ENCODE peak calls at places on chromosomes 6 and 20, in ten cellular contexts. F is HFFc6, W is lung, U is esophagus muscularis mucosa, T is RWPE1, P is HCT116, A is GM23338, M is lower lobe of right lung, N is nephron progenitor cell, S is foreskin fibroblast. O is an unnamed sample.

GRCh38 chr6:71404145-71404966 is 115.7 kb downstream of the OGFRL1 start:
- DNase-seq in F (peak), W (no peak), U (no peak), T (peak), P (peak), A (peak), M (no peak), N (no peak), S (peak), O (no peak)

GRCh38 chr6:106250997-106251396 is 74.6 kb downstream of the ATG5 start:
- DNase-seq in F (no peak), W (no peak), U (no peak), T (no peak), P (no peak), A (peak), M (peak), N (no peak), S (no peak), O (no peak)

GRCh38 chr6:54633601-54634000 is 213.0 kb upstream of the FAM83B start:
- DNase-seq in F (no peak), W (no peak), U (no peak), T (no peak), P (no peak), A (no peak), M (no peak), N (no peak), S (no peak), O (no peak)

GRCh38 chr6:156310701-156311100 is 466.5 kb upstream of the ARID1B start:
- DNase-seq in F (no peak), W (no peak), U (no peak), T (no peak), P (no peak), A (no peak), M (no peak), N (no peak), S (no peak), O (no peak)

GRCh38 chr6:69390125-69390524 is 406.7 kb downstream of the LMBRD1 start:
- DNase-seq in F (no peak), W (no peak), U (no peak), T (no peak), P (no peak), A (peak), M (no peak), N (no peak), S (no peak), O (no peak)

GRCh38 chr6:113359155-113360140 is 497.7 kb upstream of the MARCKS start:
- DNase-seq in F (peak), W (no peak), U (no peak), T (peak), P (no peak), A (no peak), M (no peak), N (no peak), S (peak), O (no peak)

GRCh38 chr20:18722381-18722780 is 91.2 kb upstream of the SCP2D1 start:
- DNase-seq in F (no peak), W (no peak), U (no peak), T (no peak), P (no peak), A (no peak), M (no peak), N (no peak), S (no peak), O (no peak)

GRCh38 chr20:48783533-48784272 is 44.1 kb downstream of the PREX1 start:
- DNase-seq in F (no peak), W (no peak), U (no peak), T (no peak), P (no peak), A (no peak), M (no peak), N (no peak), S (no peak), O (no peak)

GRCh38 chr6:132414761-132415160 is 13.5 kb upstream of the MOXD1 start:
- DNase-seq in F (no peak), W (no peak), U (no peak), T (no peak), P (no peak), A (no peak), M (no peak), N (no peak), S (peak), O (no peak)

GRCh38 chr6:42960243-42961019 is at the start of gene GNMT:
- DNase-seq in F (no peak), W (peak), U (no peak), T (peak), P (no peak), A (peak), M (peak), N (peak), S (peak), O (no peak)

GRCh38 chr6:83126807-83127206 is 59.3 kb downstream of the DOP1A start:
- DNase-seq in F (no peak), W (no peak), U (no peak), T (no peak), P (no peak), A (peak), M (no peak), N (no peak), S (no peak), O (no peak)

GRCh38 chr20:62122659-62123449 is 579 bp downstream of the LSM14B start:
- DNase-seq in F (no peak), W (peak), U (no peak), T (peak), P (no peak), A (peak), M (no peak), N (peak), S (peak), O (no peak)

GRCh38 chr6:158697798-158698197 is 47.9 kb downstream of the SYTL3 start:
- DNase-seq in F (peak), W (no peak), U (no peak), T (no peak), P (peak), A (no peak), M (no peak), N (no peak), S (no peak), O (no peak)

GRCh38 chr6:35810831-35811698 is 5.9 kb downstream of the LHFPL5 start:
- DNase-seq in F (peak), W (no peak), U (no peak), T (peak), P (peak), A (no peak), M (no peak), N (no peak), S (peak), O (peak)

GRCh38 chr6:44333273-44333919 is 9.1 kb upstream of the SPATS1 start:
- DNase-seq in F (no peak), W (no peak), U (no peak), T (no peak), P (no peak), A (no peak), M (no peak), N (no peak), S (no peak), O (no peak)

GRCh38 chr20:46150982-46151381 is 32.9 kb downstream of the CD40 start:
- DNase-seq in F (no peak), W (no peak), U (no peak), T (no peak), P (no peak), A (no peak), M (no peak), N (peak), S (no peak), O (no peak)

GRCh38 chr6:97586344-97586743 is 303.3 kb upstream of the MMS22L start:
- DNase-seq in F (no peak), W (no peak), U (no peak), T (no peak), P (no peak), A (peak), M (no peak), N (no peak), S (no peak), O (peak)

GRCh38 chr20:37392441-37393195 is 46.7 kb downstream of the SRC start:
- DNase-seq in F (no peak), W (no peak), U (no peak), T (no peak), P (no peak), A (peak), M (peak), N (no peak), S (no peak), O (no peak)

GRCh38 chr6:126107475-126108121 is 121.3 kb downstream of the TRMT11 start:
- DNase-seq in F (no peak), W (no peak), U (no peak), T (no peak), P (no peak), A (peak), M (no peak), N (no peak), S (no peak), O (no peak)

GRCh38 chr6:52161689-52162438 is 24.3 kb upstream of the IL17A start:
- DNase-seq in F (no peak), W (no peak), U (no peak), T (no peak), P (no peak), A (no peak), M (no peak), N (no peak), S (no peak), O (no peak)

GRCh38 chr6:30826961-30827342 is 57.4 kb upstream of the DDR1 start:
- DNase-seq in F (no peak), W (no peak), U (no peak), T (peak), P (no peak), A (no peak), M (no peak), N (no peak), S (no peak), O (no peak)

GRCh38 chr20:7770046-7770445 is 170.2 kb downstream of the HAO1 start:
- DNase-seq in F (no peak), W (no peak), U (no peak), T (no peak), P (no peak), A (no peak), M (no peak), N (no peak), S (no peak), O (no peak)

GRCh38 chr6:47286301-47286700 is 23.4 kb downstream of the TNFRSF21 start:
- DNase-seq in F (no peak), W (no peak), U (no peak), T (no peak), P (no peak), A (no peak), M (no peak), N (no peak), S (no peak), O (no peak)

GRCh38 chr6:105077592-105078463 is 102.0 kb downstream of the POPDC3 start:
- DNase-seq in F (peak), W (no peak), U (no peak), T (peak), P (peak), A (peak), M (no peak), N (no peak), S (peak), O (no peak)

GRCh38 chr20:58549231-58549630 is 34.0 kb upstream of the APCDD1L start:
- DNase-seq in F (no peak), W (no peak), U (peak), T (no peak), P (no peak), A (no peak), M (no peak), N (no peak), S (no peak), O (no peak)

GRCh38 chr6:135128268-135128914 is 52.7 kb upstream of the MYB start:
- DNase-seq in F (no peak), W (no peak), U (no peak), T (no peak), P (no peak), A (no peak), M (no peak), N (no peak), S (no peak), O (no peak)

GRCh38 chr6:79946242-79946641 is 1.1 kb downstream of the ELOVL4 start:
- DNase-seq in F (peak), W (no peak), U (no peak), T (peak), P (no peak), A (peak), M (no peak), N (peak), S (peak), O (no peak)

GRCh38 chr6:166589334-166589731 is 2.9 kb upstream of the RAMACL start:
- DNase-seq in F (no peak), W (no peak), U (no peak), T (no peak), P (no peak), A (no peak), M (no peak), N (no peak), S (no peak), O (no peak)
- TF ChIP-seq CTCF in F (no peak), W (no peak), U (no peak), T (no peak), P (no peak), A (no peak), M (no peak), N (no peak), S (no peak), O (no peak)

GRCh38 chr20:3887870-3888614 is 1.1 kb upstream of the PANK2 start:
- DNase-seq in F (peak), W (no peak), U (no peak), T (no peak), P (peak), A (peak), M (no peak), N (no peak), S (no peak), O (no peak)

GRCh38 chr20:3889489-3890409 is 562 bp downstream of the PANK2 start:
- DNase-seq in F (no peak), W (peak), U (no peak), T (peak), P (no peak), A (peak), M (peak), N (peak), S (no peak), O (no peak)

GRCh38 chr20:3890410-3890751 is 1.2 kb downstream of the PANK2 start:
- DNase-seq in F (no peak), W (no peak), U (no peak), T (peak), P (no peak), A (peak), M (no peak), N (no peak), S (no peak), O (no peak)

GRCh38 chr20:3890999-3891929 is 2.1 kb downstream of the PANK2 start:
- DNase-seq in F (no peak), W (no peak), U (no peak), T (no peak), P (no peak), A (no peak), M (no peak), N (no peak), S (no peak), O (no peak)

DNA sequence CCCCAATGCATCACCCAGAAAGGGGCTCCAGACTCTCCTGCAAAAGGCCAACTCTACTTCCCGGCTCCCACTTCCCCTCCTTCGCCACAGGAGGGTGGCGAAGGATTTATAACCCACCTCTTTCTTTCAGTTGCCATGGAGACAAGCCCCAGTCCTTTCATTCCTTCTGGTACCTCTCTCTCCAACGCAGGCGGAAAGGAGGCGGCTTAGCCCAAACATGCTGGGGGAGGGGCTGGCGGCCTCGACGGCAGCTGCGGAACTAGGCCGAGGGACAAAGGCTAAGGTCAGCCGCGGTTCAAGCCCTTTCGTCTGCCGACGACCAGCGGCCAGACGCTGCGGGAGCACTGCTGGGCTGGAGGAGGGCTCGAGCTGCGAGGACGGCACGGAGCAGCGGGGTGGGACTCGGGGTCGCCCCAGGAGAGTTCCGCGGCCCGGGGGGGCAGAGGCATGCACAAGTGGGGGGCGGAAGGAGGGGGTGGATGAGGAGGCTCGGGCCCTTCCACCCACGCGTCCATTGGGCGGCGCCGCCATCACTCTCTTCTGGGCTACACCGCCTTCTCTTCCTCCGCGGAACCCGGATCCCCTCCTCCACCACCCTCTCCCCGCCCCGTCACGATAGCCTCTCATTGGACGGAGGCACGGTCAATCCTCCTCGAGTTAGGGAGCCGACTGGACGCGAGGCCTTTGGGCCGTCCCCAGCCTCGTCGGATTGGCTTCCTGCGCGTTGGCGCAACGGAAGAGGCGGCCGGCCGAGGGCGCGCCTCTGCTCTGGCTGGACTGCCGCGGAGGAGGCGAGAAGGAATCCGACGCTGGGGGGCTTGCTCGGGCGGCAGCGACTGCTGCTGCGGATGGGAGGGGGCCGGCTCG is at the start of gene PANK2:
- DNase-seq in F (peak), W (peak), U (peak), T (peak), P (peak), A (peak), M (peak), N (peak), S (peak), O (peak)
- TF ChIP-seq CTCF in F (peak), W (peak), U (peak), T (peak), P (peak), A (peak), M (peak), N (peak), S (peak), O (peak)

DNA sequence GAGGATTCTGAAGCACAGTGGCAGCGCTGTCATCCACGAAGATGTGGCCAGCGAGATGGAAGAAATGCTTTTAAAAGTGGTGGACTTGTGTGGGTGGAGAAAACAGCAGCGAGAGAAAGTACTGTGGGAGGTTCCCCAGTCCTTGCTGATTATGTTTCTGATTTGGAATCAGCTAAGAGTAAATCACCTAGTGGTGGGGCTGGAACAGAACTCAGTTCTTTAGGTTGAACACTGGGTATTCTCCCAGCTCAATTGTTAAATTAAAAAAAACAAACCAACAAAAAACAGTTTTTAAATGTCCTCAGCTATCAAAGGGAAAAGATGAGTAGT is 515 bp upstream of the ZNF322 start:
- DNase-seq in F (peak), W (no peak), U (peak), T (peak), P (no peak), A (peak), M (no peak), N (no peak), S (peak), O (no peak)
- TF ChIP-seq CTCF in F (no peak), W (no peak), U (no peak), T (no peak), P (peak), A (peak), M (no peak), N (no peak), S (peak), O (no peak)

GRCh38 chr6:75546401-75546800 is 52.8 kb upstream of the FILIP1 start:
- DNase-seq in F (peak), W (no peak), U (no peak), T (peak), P (no peak), A (no peak), M (no peak), N (no peak), S (peak), O (no peak)
- TF ChIP-seq CTCF in F (peak), W (no peak), U (peak), T (peak), P (peak), A (peak), M (peak), N (no peak), S (peak), O (no peak)

GRCh38 chr6:150880336-150880735 is 14.8 kb downstream of the MTHFD1L start:
- DNase-seq in F (no peak), W (no peak), U (no peak), T (no peak), P (no peak), A (no peak), M (no peak), N (no peak), S (no peak), O (no peak)

GRCh38 chr6:150874184-150874583 is 8.7 kb downstream of the MTHFD1L start:
- DNase-seq in F (no peak), W (no peak), U (no peak), T (no peak), P (no peak), A (peak), M (no peak), N (no peak), S (no peak), O (no peak)

GRCh38 chr6:150878347-150879213 is 13.1 kb downstream of the MTHFD1L start:
- DNase-seq in F (no peak), W (no peak), U (no peak), T (no peak), P (no peak), A (peak), M (no peak), N (no peak), S (no peak), O (no peak)

GRCh38 chr6:150877928-150878327 is 12.4 kb downstream of the MTHFD1L start:
- DNase-seq in F (no peak), W (no peak), U (no peak), T (no peak), P (no peak), A (no peak), M (no peak), N (no peak), S (no peak), O (no peak)

GRCh38 chr6:150876598-150876997 is 11.1 kb downstream of the MTHFD1L start:
- DNase-seq in F (no peak), W (no peak), U (no peak), T (no peak), P (no peak), A (peak), M (no peak), N (no peak), S (no peak), O (no peak)
- TF ChIP-seq CTCF in F (no peak), W (no peak), U (peak), T (no peak), P (no peak), A (no peak), M (no peak), N (no peak), S (no peak), O (no peak)

DNA sequence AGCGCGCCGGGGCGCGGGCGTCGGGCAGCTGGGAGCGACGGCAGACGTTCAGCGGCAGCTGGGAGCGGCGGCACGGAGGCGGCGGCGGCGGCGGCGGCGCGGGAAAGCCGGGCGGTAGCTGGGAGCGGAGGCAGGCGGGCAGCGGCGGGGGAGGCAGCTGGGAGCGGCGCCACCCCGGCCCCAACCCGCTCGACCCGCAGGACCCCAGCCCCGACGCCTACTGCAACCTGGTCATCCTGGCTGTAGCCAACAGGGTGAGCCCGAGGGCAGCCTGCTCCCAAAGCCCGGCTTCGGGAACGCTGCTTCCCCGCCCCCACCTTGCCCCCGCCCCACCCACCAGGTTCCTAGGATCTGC is 8.9 kb downstream of the CCM2L start:
- DNase-seq in F (no peak), W (no peak), U (no peak), T (peak), P (no peak), A (peak), M (peak), N (peak), S (no peak), O (no peak)
- TF ChIP-seq CTCF in F (no peak), W (no peak), U (no peak), T (peak), P (peak), A (no peak), M (no peak), N (no peak), S (no peak), O (peak)

DNA sequence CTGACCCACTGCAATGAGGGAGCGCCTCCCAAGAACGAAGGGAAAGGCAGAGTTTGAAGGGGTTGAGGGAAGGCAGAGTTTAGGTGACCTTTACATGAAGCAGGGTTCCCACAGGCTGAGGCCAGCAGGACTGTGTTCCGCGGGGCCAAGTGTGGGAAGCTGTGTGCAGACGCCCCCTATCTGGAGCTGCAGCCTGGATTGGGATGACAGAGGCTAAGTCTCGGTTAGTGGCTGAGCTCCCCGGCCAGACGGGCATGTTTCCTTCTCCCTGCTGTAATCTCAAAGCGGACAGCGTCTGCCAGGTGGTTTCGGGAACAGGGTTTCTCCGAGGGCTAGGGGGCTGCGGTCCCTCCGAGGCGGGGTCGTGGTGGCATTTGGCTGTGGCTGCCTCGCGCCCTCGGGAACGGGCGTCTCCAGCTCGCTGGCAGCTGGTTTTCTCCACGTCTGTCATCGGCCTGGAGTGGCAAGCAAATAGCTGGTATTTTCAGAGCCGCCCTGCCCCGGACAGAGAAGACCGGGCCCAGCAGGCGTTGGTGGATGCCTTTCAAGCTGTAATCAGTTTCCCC is 702 bp upstream of the PYGB start:
- DNase-seq in F (peak), W (peak), U (no peak), T (peak), P (peak), A (peak), M (peak), N (peak), S (peak), O (no peak)
- TF ChIP-seq CTCF in F (peak), W (no peak), U (peak), T (peak), P (peak), A (peak), M (peak), N (no peak), S (peak), O (peak)

GRCh38 chr6:148316308-148316707 is 26.3 kb upstream of the SASH1 start:
- DNase-seq in F (no peak), W (no peak), U (no peak), T (no peak), P (no peak), A (no peak), M (no peak), N (no peak), S (no peak), O (no peak)
- TF ChIP-seq CTCF in F (no peak), W (no peak), U (no peak), T (no peak), P (no peak), A (no peak), M (no peak), N (no peak), S (no peak), O (no peak)